ENCODE peak calls at places on chromosomes 5 and 9, in six cellular contexts. One of them, this sample, is unnamed.

GRCh38 chr9:120307599-120307998 is 272.4 kb downstream of the CDK5RAP2 start:
- DNase-seq in AG04450: no peak
- DNase-seq in IMR-90: no peak
- DNase-seq in osteocyte: peak
- DNase-seq in GM06990: no peak
- DNase-seq in glutamatergic neuron: no peak
- DNase-seq in this sample: no peak

GRCh38 chr9:74524289-74524688 is 27.2 kb downstream of the RORB start:
- DNase-seq in AG04450: no peak
- DNase-seq in IMR-90: no peak
- DNase-seq in osteocyte: no peak
- DNase-seq in GM06990: no peak
- DNase-seq in glutamatergic neuron: no peak
- DNase-seq in this sample: no peak

GRCh38 chr5:56620903-56621680 is 194.3 kb upstream of the MAP3K1 start:
- DNase-seq in AG04450: no peak
- DNase-seq in IMR-90: peak
- DNase-seq in osteocyte: no peak
- DNase-seq in GM06990: no peak
- DNase-seq in glutamatergic neuron: no peak
- DNase-seq in this sample: no peak

GRCh38 chr5:73917433-73917832 is 291.4 kb downstream of the ARHGEF28 start:
- DNase-seq in AG04450: no peak
- DNase-seq in IMR-90: no peak
- DNase-seq in osteocyte: no peak
- DNase-seq in GM06990: no peak
- DNase-seq in glutamatergic neuron: peak
- DNase-seq in this sample: peak

GRCh38 chr5:158921441-158922262 is 178.1 kb downstream of the EBF1 start:
- DNase-seq in AG04450: no peak
- DNase-seq in IMR-90: no peak
- DNase-seq in osteocyte: no peak
- DNase-seq in GM06990: peak
- DNase-seq in glutamatergic neuron: no peak
- DNase-seq in this sample: peak

GRCh38 chr5:31664566-31664965 is 25.6 kb downstream of the PDZD2 start:
- DNase-seq in AG04450: no peak
- DNase-seq in IMR-90: peak
- DNase-seq in osteocyte: no peak
- DNase-seq in GM06990: no peak
- DNase-seq in glutamatergic neuron: no peak
- DNase-seq in this sample: peak

GRCh38 chr5:154342211-154342610 is 103.6 kb upstream of the SAP30L start:
- DNase-seq in AG04450: no peak
- DNase-seq in IMR-90: no peak
- DNase-seq in osteocyte: no peak
- DNase-seq in GM06990: no peak
- DNase-seq in glutamatergic neuron: no peak
- DNase-seq in this sample: no peak

GRCh38 chr5:55585266-55585610 is 50.5 kb upstream of the PLPP1 start:
- DNase-seq in AG04450: no peak
- DNase-seq in IMR-90: no peak
- DNase-seq in osteocyte: no peak
- DNase-seq in GM06990: no peak
- DNase-seq in glutamatergic neuron: no peak
- DNase-seq in this sample: no peak

GRCh38 chr9:127667127-127667844 is 39.5 kb upstream of the CFAP157 start:
- DNase-seq in AG04450: no peak
- DNase-seq in IMR-90: peak
- DNase-seq in osteocyte: no peak
- DNase-seq in GM06990: no peak
- DNase-seq in glutamatergic neuron: no peak
- DNase-seq in this sample: no peak

GRCh38 chr5:169801324-169801777 is 164.3 kb downstream of the DOCK2 start:
- DNase-seq in AG04450: no peak
- DNase-seq in IMR-90: peak
- DNase-seq in osteocyte: no peak
- DNase-seq in GM06990: no peak
- DNase-seq in glutamatergic neuron: no peak
- DNase-seq in this sample: peak

GRCh38 chr5:111582962-111583669 is 70.8 kb upstream of the STARD4 start:
- DNase-seq in AG04450: peak
- DNase-seq in IMR-90: peak
- DNase-seq in osteocyte: no peak
- DNase-seq in GM06990: no peak
- DNase-seq in glutamatergic neuron: no peak
- DNase-seq in this sample: peak

GRCh38 chr9:124854161-124854560 is 901 bp downstream of the WDR38 start:
- DNase-seq in AG04450: no peak
- DNase-seq in IMR-90: no peak
- DNase-seq in osteocyte: no peak
- DNase-seq in GM06990: no peak
- DNase-seq in glutamatergic neuron: no peak
- DNase-seq in this sample: no peak

GRCh38 chr9:34994429-34995287 is 5.1 kb downstream of the DNAJB5 start:
- DNase-seq in AG04450: no peak
- DNase-seq in IMR-90: peak
- DNase-seq in osteocyte: no peak
- DNase-seq in GM06990: no peak
- DNase-seq in glutamatergic neuron: peak
- DNase-seq in this sample: peak

GRCh38 chr5:82849885-82850284 is 227.3 kb downstream of the TMEM167A start:
- DNase-seq in AG04450: no peak
- DNase-seq in IMR-90: no peak
- DNase-seq in osteocyte: no peak
- DNase-seq in GM06990: no peak
- DNase-seq in glutamatergic neuron: no peak
- DNase-seq in this sample: no peak

GRCh38 chr9:31067418-31067817 is 1317.0 kb upstream of the ACO1 start:
- DNase-seq in AG04450: no peak
- DNase-seq in IMR-90: no peak
- DNase-seq in osteocyte: no peak
- DNase-seq in GM06990: no peak
- DNase-seq in glutamatergic neuron: no peak
- DNase-seq in this sample: no peak

GRCh38 chr5:37532976-37533740 is 154.0 kb downstream of the WDR70 start:
- DNase-seq in AG04450: no peak
- DNase-seq in IMR-90: no peak
- DNase-seq in osteocyte: no peak
- DNase-seq in GM06990: no peak
- DNase-seq in glutamatergic neuron: no peak
- DNase-seq in this sample: peak

GRCh38 chr9:98949565-98949964 is 5.9 kb downstream of the COL15A1 start:
- DNase-seq in AG04450: no peak
- DNase-seq in IMR-90: no peak
- DNase-seq in osteocyte: no peak
- DNase-seq in GM06990: no peak
- DNase-seq in glutamatergic neuron: no peak
- DNase-seq in this sample: no peak

GRCh38 chr5:132199116-132199680 is 28.5 kb downstream of the P4HA2 start:
- DNase-seq in AG04450: no peak
- DNase-seq in IMR-90: no peak
- DNase-seq in osteocyte: peak
- DNase-seq in GM06990: no peak
- DNase-seq in glutamatergic neuron: no peak
- DNase-seq in this sample: no peak

GRCh38 chr5:140055152-140055551 is 12.1 kb upstream of the NRG2 start:
- DNase-seq in AG04450: no peak
- DNase-seq in IMR-90: no peak
- DNase-seq in osteocyte: no peak
- DNase-seq in GM06990: no peak
- DNase-seq in glutamatergic neuron: no peak
- DNase-seq in this sample: no peak

GRCh38 chr5:88833371-88834107 is 49.4 kb downstream of the MEF2C start:
- DNase-seq in AG04450: no peak
- DNase-seq in IMR-90: peak
- DNase-seq in osteocyte: no peak
- DNase-seq in GM06990: no peak
- DNase-seq in glutamatergic neuron: no peak
- DNase-seq in this sample: peak

GRCh38 chr9:84615574-84615973 is 54.0 kb upstream of the NTRK2 start:
- DNase-seq in AG04450: no peak
- DNase-seq in IMR-90: no peak
- DNase-seq in osteocyte: no peak
- DNase-seq in GM06990: no peak
- DNase-seq in glutamatergic neuron: no peak
- DNase-seq in this sample: no peak

GRCh38 chr5:39419830-39420229 is 5.0 kb downstream of the DAB2 start:
- DNase-seq in AG04450: no peak
- DNase-seq in IMR-90: no peak
- DNase-seq in osteocyte: no peak
- DNase-seq in GM06990: no peak
- DNase-seq in glutamatergic neuron: no peak
- DNase-seq in this sample: no peak

GRCh38 chr5:173413476-173413982 is 85.3 kb upstream of the STC2 start:
- DNase-seq in AG04450: no peak
- DNase-seq in IMR-90: no peak
- DNase-seq in osteocyte: peak
- DNase-seq in GM06990: no peak
- DNase-seq in glutamatergic neuron: no peak
- DNase-seq in this sample: no peak

GRCh38 chr5:67065237-67065636 is 131.4 kb downstream of the CD180 start:
- DNase-seq in AG04450: no peak
- DNase-seq in IMR-90: no peak
- DNase-seq in osteocyte: no peak
- DNase-seq in GM06990: no peak
- DNase-seq in glutamatergic neuron: no peak
- DNase-seq in this sample: no peak

GRCh38 chr9:91416086-91416712 is 7.4 kb downstream of the NFIL3 start:
- DNase-seq in AG04450: no peak
- DNase-seq in IMR-90: peak
- DNase-seq in osteocyte: peak
- DNase-seq in GM06990: no peak
- DNase-seq in glutamatergic neuron: peak
- DNase-seq in this sample: peak

GRCh38 chr9:108668191-108668940 is 187.4 kb downstream of the ACTL7B start:
- DNase-seq in AG04450: no peak
- DNase-seq in IMR-90: no peak
- DNase-seq in osteocyte: no peak
- DNase-seq in GM06990: no peak
- DNase-seq in glutamatergic neuron: no peak
- DNase-seq in this sample: no peak
- TF ChIP-seq CTCF in AG04450: no peak
- TF ChIP-seq CTCF in IMR-90: no peak
- TF ChIP-seq CTCF in osteocyte: no peak
- TF ChIP-seq CTCF in GM06990: no peak
- TF ChIP-seq CTCF in glutamatergic neuron: no peak
- TF ChIP-seq CTCF in this sample: no peak

DNA sequence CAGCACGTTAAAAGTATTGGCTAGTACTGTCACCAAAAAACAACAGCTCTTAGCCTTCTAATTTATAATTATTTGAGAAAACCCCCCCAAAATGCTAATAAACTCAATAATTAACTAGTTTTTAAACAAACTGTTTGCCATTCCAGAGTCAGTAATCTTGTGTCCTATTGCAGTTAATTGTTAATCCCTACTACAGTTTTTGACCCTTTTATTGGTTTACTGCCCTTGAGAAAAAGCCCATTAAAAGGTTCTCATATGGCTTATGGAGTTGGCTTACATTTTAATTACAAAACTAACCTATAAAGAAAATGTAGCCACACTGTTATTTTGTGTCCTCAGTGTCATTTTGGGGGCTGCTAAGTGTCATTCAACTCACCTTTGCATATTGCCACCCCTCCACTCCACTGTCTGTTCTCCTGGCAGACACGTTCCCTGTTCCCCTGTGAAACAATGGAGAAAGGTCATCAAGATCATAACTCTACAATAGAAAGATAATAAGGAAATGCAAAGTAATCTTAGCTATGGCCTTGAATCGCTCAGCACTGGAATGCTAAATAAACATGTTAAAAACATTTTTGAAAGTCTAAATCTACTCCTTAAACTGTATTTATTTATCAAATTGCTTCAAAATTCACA is 51.6 kb upstream of the TXNDC8 start:
- DNase-seq in AG04450: no peak
- DNase-seq in IMR-90: no peak
- DNase-seq in osteocyte: no peak
- DNase-seq in GM06990: no peak
- DNase-seq in glutamatergic neuron: no peak
- DNase-seq in this sample: no peak
- TF ChIP-seq CTCF in AG04450: no peak
- TF ChIP-seq CTCF in IMR-90: no peak
- TF ChIP-seq CTCF in osteocyte: no peak
- TF ChIP-seq CTCF in GM06990: no peak
- TF ChIP-seq CTCF in glutamatergic neuron: no peak
- TF ChIP-seq CTCF in this sample: no peak

GRCh38 chr9:100472725-100473261 is at the start of gene TMEFF1:
- DNase-seq in AG04450: no peak
- DNase-seq in IMR-90: peak
- DNase-seq in osteocyte: peak
- DNase-seq in GM06990: peak
- DNase-seq in glutamatergic neuron: peak
- DNase-seq in this sample: no peak
- TF ChIP-seq CTCF in AG04450: no peak
- TF ChIP-seq CTCF in IMR-90: peak
- TF ChIP-seq CTCF in osteocyte: peak
- TF ChIP-seq CTCF in GM06990: no peak
- TF ChIP-seq CTCF in glutamatergic neuron: peak
- TF ChIP-seq CTCF in this sample: no peak

GRCh38 chr5:16842916-16843315 is 93.2 kb downstream of the MYO10 start:
- DNase-seq in AG04450: no peak
- DNase-seq in IMR-90: no peak
- DNase-seq in osteocyte: no peak
- DNase-seq in GM06990: no peak
- DNase-seq in glutamatergic neuron: no peak
- DNase-seq in this sample: no peak

GRCh38 chr5:16849181-16849580 is 86.9 kb downstream of the MYO10 start:
- DNase-seq in AG04450: no peak
- DNase-seq in IMR-90: no peak
- DNase-seq in osteocyte: no peak
- DNase-seq in GM06990: no peak
- DNase-seq in glutamatergic neuron: no peak
- DNase-seq in this sample: no peak

GRCh38 chr5:16849821-16850220 is 86.3 kb downstream of the MYO10 start:
- DNase-seq in AG04450: no peak
- DNase-seq in IMR-90: no peak
- DNase-seq in osteocyte: no peak
- DNase-seq in GM06990: no peak
- DNase-seq in glutamatergic neuron: no peak
- DNase-seq in this sample: no peak

GRCh38 chr5:16841416-16841815 is 94.7 kb downstream of the MYO10 start:
- DNase-seq in AG04450: no peak
- DNase-seq in IMR-90: no peak
- DNase-seq in osteocyte: no peak
- DNase-seq in GM06990: no peak
- DNase-seq in glutamatergic neuron: no peak
- DNase-seq in this sample: no peak

DNA sequence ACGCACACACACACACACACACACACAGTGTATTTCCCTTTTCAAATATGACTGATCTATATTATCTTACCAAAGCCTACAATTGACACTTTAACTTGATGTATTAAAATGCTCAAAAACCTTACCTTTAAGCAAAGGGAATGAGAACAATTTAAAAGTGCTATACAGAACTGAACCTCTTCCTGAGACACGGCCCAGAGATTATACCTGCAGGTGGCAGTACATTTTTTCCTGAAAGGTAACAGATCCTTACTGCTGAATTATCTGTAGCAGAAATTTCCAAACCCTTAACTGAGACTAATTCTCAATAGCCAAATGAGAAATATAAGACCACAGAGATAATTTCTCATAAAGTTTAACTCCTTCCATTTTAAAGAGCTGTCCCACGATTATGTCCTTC is 91.1 kb downstream of the MYO10 start:
- DNase-seq in AG04450: no peak
- DNase-seq in IMR-90: no peak
- DNase-seq in osteocyte: no peak
- DNase-seq in GM06990: no peak
- DNase-seq in glutamatergic neuron: no peak
- DNase-seq in this sample: no peak
- TF ChIP-seq CTCF in AG04450: no peak
- TF ChIP-seq CTCF in IMR-90: no peak
- TF ChIP-seq CTCF in osteocyte: no peak
- TF ChIP-seq CTCF in GM06990: no peak
- TF ChIP-seq CTCF in glutamatergic neuron: no peak
- TF ChIP-seq CTCF in this sample: no peak